ENCODE peak calls at places on chromosomes 7 and 10, in four cellular contexts. One of them, this sample, is unnamed.
A peak's percentile ranks its signal among the peaks of the same experiment; 100 is the strongest.

GRCh38 chr10:127678091-127678490 is 58.9 kb upstream of the FOXI2 start:
- DNase-seq in cardiac fibroblast: no peak
- DNase-seq in GM12864: no peak
- DNase-seq in transverse colon: no peak
- DNase-seq in this sample: no peak

GRCh38 chr10:48391994-48392393 is 85.5 kb downstream of the MAPK8 start:
- DNase-seq in cardiac fibroblast: peak; percentile 13
- DNase-seq in GM12864: no peak
- DNase-seq in transverse colon: no peak
- DNase-seq in this sample: no peak

GRCh38 chr7:84069036-84069435 is 125.6 kb downstream of the SEMA3A start:
- DNase-seq in cardiac fibroblast: peak; percentile 48
- DNase-seq in GM12864: no peak
- DNase-seq in transverse colon: no peak
- DNase-seq in this sample: no peak

GRCh38 chr7:963236-964078 is 9.0 kb upstream of the ADAP1 start:
- DNase-seq in cardiac fibroblast: no peak
- DNase-seq in GM12864: no peak
- DNase-seq in transverse colon: no peak
- DNase-seq in this sample: no peak

GRCh38 chr7:101952355-101953247 is 135.2 kb downstream of the CUX1 start:
- DNase-seq in cardiac fibroblast: peak; percentile 80
- DNase-seq in GM12864: no peak
- DNase-seq in transverse colon: no peak
- DNase-seq in this sample: peak; percentile 63

GRCh38 chr7:159140170-159140910 is 4.3 kb downstream of the VIPR2 start:
- DNase-seq in cardiac fibroblast: no peak
- DNase-seq in GM12864: no peak
- DNase-seq in transverse colon: no peak
- DNase-seq in this sample: no peak

GRCh38 chr10:129063877-129064276 is 403.2 kb upstream of the MGMT start:
- DNase-seq in cardiac fibroblast: no peak
- DNase-seq in GM12864: no peak
- DNase-seq in transverse colon: no peak
- DNase-seq in this sample: no peak

GRCh38 chr10:7150349-7150748 is 260.5 kb downstream of the SFMBT2 start:
- DNase-seq in cardiac fibroblast: no peak
- DNase-seq in GM12864: no peak
- DNase-seq in transverse colon: no peak
- DNase-seq in this sample: no peak

GRCh38 chr7:35342786-35343185 is 88.9 kb upstream of the TBX20 start:
- DNase-seq in cardiac fibroblast: no peak
- DNase-seq in GM12864: no peak
- DNase-seq in transverse colon: no peak
- DNase-seq in this sample: no peak

GRCh38 chr10:70265032-70265689 is 18.6 kb downstream of the NPFFR1 start:
- DNase-seq in cardiac fibroblast: peak; percentile 6
- DNase-seq in GM12864: no peak
- DNase-seq in transverse colon: no peak
- DNase-seq in this sample: no peak
- TF ChIP-seq CTCF in cardiac fibroblast: no peak
- TF ChIP-seq CTCF in GM12864: peak; percentile 52
- TF ChIP-seq CTCF in transverse colon: no peak
- TF ChIP-seq CTCF in this sample: no peak

GRCh38 chr7:97381815-97382214 is 264.3 kb downstream of the SDHAF3 start:
- DNase-seq in cardiac fibroblast: no peak
- DNase-seq in GM12864: no peak
- DNase-seq in transverse colon: no peak
- DNase-seq in this sample: no peak
- H3K4me3 ChIP-seq in cardiac fibroblast: no peak overlapping the region
- H3K4me3 ChIP-seq in GM12864: no peak overlapping the region
- H3K4me3 ChIP-seq in transverse colon: no peak overlapping the region
- H3K4me3 ChIP-seq in this sample: no peak overlapping the region

DNA sequence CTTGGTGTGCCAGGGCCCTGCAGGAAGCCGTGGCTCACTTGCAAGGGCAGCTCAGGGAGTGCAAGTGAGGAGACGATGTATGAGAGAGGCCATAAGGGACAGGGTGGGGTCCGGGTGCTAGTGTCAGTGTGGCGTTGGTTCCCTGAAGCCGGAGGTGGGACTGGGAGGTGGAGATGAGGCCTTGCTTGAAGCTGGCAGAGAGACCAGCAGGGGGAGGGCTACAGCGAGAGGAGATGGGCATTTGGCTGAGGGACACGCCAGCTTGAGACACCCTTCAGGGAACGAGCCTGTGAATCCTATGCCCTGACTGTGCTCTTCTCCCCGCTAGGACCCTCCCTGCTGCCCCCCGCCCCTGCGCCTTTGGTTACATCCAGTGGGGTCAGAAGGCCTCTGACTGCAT is 529.1 kb downstream of the TCERG1L start:
- DNase-seq in cardiac fibroblast: no peak
- DNase-seq in GM12864: no peak
- DNase-seq in transverse colon: no peak
- DNase-seq in this sample: no peak
- TF ChIP-seq CTCF in cardiac fibroblast: no peak
- TF ChIP-seq CTCF in GM12864: no peak
- TF ChIP-seq CTCF in transverse colon: no peak
- TF ChIP-seq CTCF in this sample: no peak

GRCh38 chr10:68135922-68136718 is 26.8 kb downstream of the MYPN start:
- DNase-seq in cardiac fibroblast: peak; percentile 66
- DNase-seq in GM12864: no peak
- DNase-seq in transverse colon: no peak
- DNase-seq in this sample: peak; percentile 77
- H3K4me3 ChIP-seq in cardiac fibroblast: no peak overlapping the region
- H3K4me3 ChIP-seq in GM12864: no peak overlapping the region
- H3K4me3 ChIP-seq in transverse colon: no peak overlapping the region
- H3K4me3 ChIP-seq in this sample: peak overlapping the region; percentile 24

DNA sequence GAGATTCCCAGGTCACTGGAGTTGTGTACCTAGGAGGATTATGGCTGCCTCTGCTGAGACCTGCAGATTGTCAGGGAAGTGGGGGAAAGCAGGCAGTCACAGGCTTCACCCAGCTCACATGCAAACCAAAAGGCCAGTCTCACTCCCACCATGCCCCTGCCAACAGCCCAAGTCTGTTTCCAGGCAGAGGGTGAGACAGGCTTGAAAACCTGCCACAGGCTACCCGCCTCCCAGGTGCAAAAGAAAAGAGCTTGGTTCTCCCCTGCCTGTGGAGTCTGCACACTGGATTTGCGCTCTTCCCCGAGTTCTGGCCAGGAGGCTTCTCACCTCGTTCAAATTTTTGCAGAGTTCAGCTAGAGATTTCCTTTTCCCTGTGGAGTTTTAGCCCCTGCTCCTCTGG is 119.5 kb downstream of the RUNDC3B start:
- DNase-seq in cardiac fibroblast: no peak
- DNase-seq in GM12864: no peak
- DNase-seq in transverse colon: no peak
- DNase-seq in this sample: no peak
- TF ChIP-seq CTCF in cardiac fibroblast: no peak
- TF ChIP-seq CTCF in GM12864: no peak
- TF ChIP-seq CTCF in transverse colon: no peak
- TF ChIP-seq CTCF in this sample: no peak

GRCh38 chr10:56178210-56178609 is 182.8 kb downstream of the ZWINT start:
- DNase-seq in cardiac fibroblast: no peak
- DNase-seq in GM12864: no peak
- DNase-seq in transverse colon: no peak
- DNase-seq in this sample: no peak

DNA sequence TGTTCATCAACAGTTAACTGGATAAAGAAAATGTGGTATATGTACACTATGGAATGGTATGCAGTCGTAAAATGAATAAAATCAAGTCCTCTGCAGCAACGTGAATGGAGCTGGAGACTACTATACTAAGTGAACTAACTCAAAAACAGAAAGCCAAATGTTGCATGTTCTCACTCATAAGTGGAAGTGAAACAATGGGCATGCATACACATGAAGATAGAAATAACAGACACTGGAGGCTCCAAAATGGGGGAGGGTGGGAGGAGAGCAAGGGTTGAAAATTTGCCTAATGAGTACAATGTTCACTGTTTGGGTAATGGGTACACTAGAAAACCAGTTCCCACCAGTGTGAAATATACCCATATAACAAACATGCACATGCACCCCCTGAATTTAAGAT is 179.5 kb downstream of the ZWINT start:
- DNase-seq in cardiac fibroblast: no peak
- DNase-seq in GM12864: no peak
- DNase-seq in transverse colon: no peak
- DNase-seq in this sample: no peak
- H3K4me3 ChIP-seq in cardiac fibroblast: no peak overlapping the region
- H3K4me3 ChIP-seq in GM12864: no peak overlapping the region
- H3K4me3 ChIP-seq in transverse colon: no peak overlapping the region
- H3K4me3 ChIP-seq in this sample: no peak overlapping the region

GRCh38 chr7:8362723-8363369 is 70.6 kb upstream of the NXPH1 start:
- DNase-seq in cardiac fibroblast: no peak
- DNase-seq in GM12864: no peak
- DNase-seq in transverse colon: no peak
- DNase-seq in this sample: no peak

GRCh38 chr7:8360564-8361153 is 72.8 kb upstream of the NXPH1 start:
- DNase-seq in cardiac fibroblast: no peak
- DNase-seq in GM12864: no peak
- DNase-seq in transverse colon: no peak
- DNase-seq in this sample: no peak

GRCh38 chr7:8363407-8364015 is 69.9 kb upstream of the NXPH1 start:
- DNase-seq in cardiac fibroblast: no peak
- DNase-seq in GM12864: no peak
- DNase-seq in transverse colon: no peak
- DNase-seq in this sample: no peak

GRCh38 chr7:8365499-8366110 is 67.8 kb upstream of the NXPH1 start:
- DNase-seq in cardiac fibroblast: no peak
- DNase-seq in GM12864: no peak
- DNase-seq in transverse colon: no peak
- DNase-seq in this sample: no peak
- TF ChIP-seq CTCF in cardiac fibroblast: no peak
- TF ChIP-seq CTCF in GM12864: peak; percentile 60
- TF ChIP-seq CTCF in transverse colon: no peak
- TF ChIP-seq CTCF in this sample: no peak

GRCh38 chr7:152136623-152137022 is 111.1 kb downstream of the GALNT11 start:
- DNase-seq in cardiac fibroblast: peak; percentile 57
- DNase-seq in GM12864: no peak
- DNase-seq in transverse colon: no peak
- DNase-seq in this sample: no peak
- H3K4me3 ChIP-seq in cardiac fibroblast: no peak overlapping the region
- H3K4me3 ChIP-seq in GM12864: no peak overlapping the region
- H3K4me3 ChIP-seq in transverse colon: no peak overlapping the region
- H3K4me3 ChIP-seq in this sample: no peak overlapping the region